ENCODE peak calls at places on chromosomes 6 and 20, in six cellular contexts. One of them, this sample, is unnamed.

GRCh38 chr6:13526718-13527668 is 39.6 kb upstream of the GFOD1 start:
- DNase-seq in K562: no peak
- DNase-seq in GM12878: peak
- DNase-seq in HCT116: no peak
- DNase-seq in SK-N-SH: peak
- DNase-seq in HepG2: no peak
- DNase-seq in this sample: no peak

GRCh38 chr6:13486679-13487121 is 700 bp downstream of the GFOD1 start:
- DNase-seq in K562: peak
- DNase-seq in GM12878: no peak
- DNase-seq in HCT116: no peak
- DNase-seq in SK-N-SH: peak
- DNase-seq in HepG2: peak
- DNase-seq in this sample: peak

GRCh38 chr20:23235173-23236027 is 115.2 kb upstream of the NXT1 start:
- DNase-seq in K562: peak
- DNase-seq in GM12878: no peak
- DNase-seq in HCT116: peak
- DNase-seq in SK-N-SH: peak
- DNase-seq in HepG2: peak
- DNase-seq in this sample: peak

GRCh38 chr6:159097256-159097655 is 52.5 kb upstream of the TAGAP start:
- DNase-seq in K562: no peak
- DNase-seq in GM12878: no peak
- DNase-seq in HCT116: no peak
- DNase-seq in SK-N-SH: no peak
- DNase-seq in HepG2: no peak
- DNase-seq in this sample: no peak

GRCh38 chr20:22941550-22941949 is 93.6 kb upstream of the SSTR4 start:
- DNase-seq in K562: no peak
- DNase-seq in GM12878: no peak
- DNase-seq in HCT116: no peak
- DNase-seq in SK-N-SH: no peak
- DNase-seq in HepG2: no peak
- DNase-seq in this sample: no peak

GRCh38 chr6:9690388-9690787 is 724.5 kb downstream of the TFAP2A start:
- DNase-seq in K562: no peak
- DNase-seq in GM12878: no peak
- DNase-seq in HCT116: no peak
- DNase-seq in SK-N-SH: no peak
- DNase-seq in HepG2: no peak
- DNase-seq in this sample: no peak

GRCh38 chr20:36950432-36951197 is 893 bp downstream of the SAMHD1 start:
- DNase-seq in K562: peak
- DNase-seq in GM12878: no peak
- DNase-seq in HCT116: no peak
- DNase-seq in SK-N-SH: no peak
- DNase-seq in HepG2: no peak
- DNase-seq in this sample: peak

GRCh38 chr6:127102299-127102698 is 16.2 kb upstream of the RSPO3 start:
- DNase-seq in K562: no peak
- DNase-seq in GM12878: no peak
- DNase-seq in HCT116: no peak
- DNase-seq in SK-N-SH: no peak
- DNase-seq in HepG2: no peak
- DNase-seq in this sample: no peak

GRCh38 chr20:40942015-40942414 is 86.6 kb upstream of the TOP1 start:
- DNase-seq in K562: no peak
- DNase-seq in GM12878: no peak
- DNase-seq in HCT116: no peak
- DNase-seq in SK-N-SH: no peak
- DNase-seq in HepG2: no peak
- DNase-seq in this sample: no peak

GRCh38 chr20:44716309-44717106 is 1.3 kb downstream of the CCN5 start:
- DNase-seq in K562: no peak
- DNase-seq in GM12878: no peak
- DNase-seq in HCT116: no peak
- DNase-seq in SK-N-SH: no peak
- DNase-seq in HepG2: no peak
- DNase-seq in this sample: peak

GRCh38 chr6:109055771-109056235 is 38.8 kb downstream of the SESN1 start:
- DNase-seq in K562: no peak
- DNase-seq in GM12878: no peak
- DNase-seq in HCT116: no peak
- DNase-seq in SK-N-SH: no peak
- DNase-seq in HepG2: no peak
- DNase-seq in this sample: no peak

GRCh38 chr6:68880050-68880449 is 245.0 kb downstream of the ADGRB3 start:
- DNase-seq in K562: no peak
- DNase-seq in GM12878: no peak
- DNase-seq in HCT116: no peak
- DNase-seq in SK-N-SH: peak
- DNase-seq in HepG2: no peak
- DNase-seq in this sample: no peak

GRCh38 chr6:149974825-149975224 is 11.1 kb downstream of the ULBP1 start:
- DNase-seq in K562: peak
- DNase-seq in GM12878: no peak
- DNase-seq in HCT116: no peak
- DNase-seq in SK-N-SH: no peak
- DNase-seq in HepG2: no peak
- DNase-seq in this sample: no peak

GRCh38 chr6:163352011-163352685 is 62.4 kb upstream of the QKI start:
- DNase-seq in K562: no peak
- DNase-seq in GM12878: no peak
- DNase-seq in HCT116: no peak
- DNase-seq in SK-N-SH: no peak
- DNase-seq in HepG2: no peak
- DNase-seq in this sample: no peak

DNA sequence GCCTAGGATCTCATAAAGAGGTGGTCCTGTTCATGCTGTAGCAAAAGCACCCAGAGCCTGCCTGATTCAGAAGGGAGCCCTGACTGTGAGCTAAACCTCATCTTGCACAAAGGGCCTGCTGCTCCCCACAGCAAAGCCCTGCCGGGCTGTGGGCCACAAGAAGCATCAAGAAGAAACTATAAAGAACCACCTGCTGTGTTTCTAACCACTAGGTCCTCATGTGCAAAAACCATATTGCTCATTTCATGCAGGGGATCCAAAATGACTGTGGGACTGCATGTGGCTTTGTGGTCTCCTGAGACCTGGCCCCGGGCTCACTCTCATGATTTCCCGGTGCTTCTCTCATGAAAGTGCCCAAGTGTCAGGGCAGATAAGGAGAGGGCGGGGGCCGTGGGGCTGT is 85.8 kb downstream of the GPR6 start:
- DNase-seq in K562: no peak
- DNase-seq in GM12878: no peak
- DNase-seq in HCT116: no peak
- DNase-seq in SK-N-SH: no peak
- DNase-seq in HepG2: no peak
- DNase-seq in this sample: no peak
- TF ChIP-seq JUND in K562: no peak
- TF ChIP-seq JUND in GM12878: no peak
- TF ChIP-seq JUND in HCT116: no peak
- TF ChIP-seq JUND in SK-N-SH: no peak
- TF ChIP-seq JUND in HepG2: no peak
- TF ChIP-seq JUND in this sample: no peak

GRCh38 chr6:145352382-145353080 is 382.8 kb downstream of the EPM2A start:
- DNase-seq in K562: no peak
- DNase-seq in GM12878: no peak
- DNase-seq in HCT116: no peak
- DNase-seq in SK-N-SH: no peak
- DNase-seq in HepG2: no peak
- DNase-seq in this sample: no peak
- TF ChIP-seq JUND in K562: no peak
- TF ChIP-seq JUND in GM12878: no peak
- TF ChIP-seq JUND in HCT116: no peak
- TF ChIP-seq JUND in SK-N-SH: no peak
- TF ChIP-seq JUND in HepG2: no peak
- TF ChIP-seq JUND in this sample: no peak

GRCh38 chr6:145685932-145686331 is 49.4 kb downstream of the EPM2A start:
- DNase-seq in K562: no peak
- DNase-seq in GM12878: no peak
- DNase-seq in HCT116: no peak
- DNase-seq in SK-N-SH: no peak
- DNase-seq in HepG2: no peak
- DNase-seq in this sample: no peak

GRCh38 chr6:145694083-145694737 is 41.1 kb downstream of the EPM2A start:
- DNase-seq in K562: no peak
- DNase-seq in GM12878: no peak
- DNase-seq in HCT116: no peak
- DNase-seq in SK-N-SH: no peak
- DNase-seq in HepG2: no peak
- DNase-seq in this sample: no peak

GRCh38 chr6:145689529-145689928 is 45.8 kb downstream of the EPM2A start:
- DNase-seq in K562: no peak
- DNase-seq in GM12878: no peak
- DNase-seq in HCT116: no peak
- DNase-seq in SK-N-SH: no peak
- DNase-seq in HepG2: no peak
- DNase-seq in this sample: no peak

GRCh38 chr6:145690969-145691368 is 44.4 kb downstream of the EPM2A start:
- DNase-seq in K562: no peak
- DNase-seq in GM12878: no peak
- DNase-seq in HCT116: no peak
- DNase-seq in SK-N-SH: no peak
- DNase-seq in HepG2: no peak
- DNase-seq in this sample: no peak

DNA sequence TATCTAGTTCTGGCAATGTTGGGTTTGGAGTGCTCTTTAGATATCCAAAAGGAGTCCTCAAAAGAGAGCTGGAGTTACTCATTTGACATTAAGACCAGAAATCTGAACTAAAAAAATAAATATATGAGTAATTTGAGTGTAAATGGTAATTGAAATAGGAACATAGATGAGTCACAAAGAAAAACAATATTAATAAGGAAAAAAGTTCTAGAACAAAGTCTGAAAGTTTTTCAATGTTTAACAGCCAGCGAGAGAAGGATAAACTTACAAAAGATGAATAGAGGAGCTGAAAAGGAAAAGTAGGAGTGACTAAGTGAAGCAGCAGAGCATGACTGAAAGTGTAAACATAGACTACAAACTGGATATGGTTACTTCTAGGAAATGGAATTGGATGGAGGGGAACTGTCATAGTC is 46.8 kb downstream of the EPM2A start:
- DNase-seq in K562: no peak
- DNase-seq in GM12878: no peak
- DNase-seq in HCT116: no peak
- DNase-seq in SK-N-SH: no peak
- DNase-seq in HepG2: no peak
- DNase-seq in this sample: no peak
- TF ChIP-seq JUND in K562: no peak
- TF ChIP-seq JUND in GM12878: no peak
- TF ChIP-seq JUND in HCT116: no peak
- TF ChIP-seq JUND in SK-N-SH: no peak
- TF ChIP-seq JUND in HepG2: no peak
- TF ChIP-seq JUND in this sample: no peak

GRCh38 chr6:6680524-6680923 is 92.0 kb downstream of the LY86 start:
- DNase-seq in K562: no peak
- DNase-seq in GM12878: no peak
- DNase-seq in HCT116: no peak
- DNase-seq in SK-N-SH: no peak
- DNase-seq in HepG2: no peak
- DNase-seq in this sample: no peak

GRCh38 chr6:6684365-6684833 is 95.9 kb downstream of the LY86 start:
- DNase-seq in K562: peak
- DNase-seq in GM12878: peak
- DNase-seq in HCT116: no peak
- DNase-seq in SK-N-SH: no peak
- DNase-seq in HepG2: no peak
- DNase-seq in this sample: no peak

GRCh38 chr6:6681443-6681842 is 92.9 kb downstream of the LY86 start:
- DNase-seq in K562: no peak
- DNase-seq in GM12878: no peak
- DNase-seq in HCT116: no peak
- DNase-seq in SK-N-SH: no peak
- DNase-seq in HepG2: no peak
- DNase-seq in this sample: no peak

GRCh38 chr6:6683964-6684363 is 95.4 kb downstream of the LY86 start:
- DNase-seq in K562: no peak
- DNase-seq in GM12878: no peak
- DNase-seq in HCT116: no peak
- DNase-seq in SK-N-SH: no peak
- DNase-seq in HepG2: peak
- DNase-seq in this sample: no peak

GRCh38 chr6:6682225-6682624 is 93.7 kb downstream of the LY86 start:
- DNase-seq in K562: no peak
- DNase-seq in GM12878: no peak
- DNase-seq in HCT116: no peak
- DNase-seq in SK-N-SH: no peak
- DNase-seq in HepG2: no peak
- DNase-seq in this sample: no peak
- TF ChIP-seq JUND in K562: no peak
- TF ChIP-seq JUND in GM12878: no peak
- TF ChIP-seq JUND in HCT116: no peak
- TF ChIP-seq JUND in SK-N-SH: no peak
- TF ChIP-seq JUND in HepG2: no peak
- TF ChIP-seq JUND in this sample: no peak

DNA sequence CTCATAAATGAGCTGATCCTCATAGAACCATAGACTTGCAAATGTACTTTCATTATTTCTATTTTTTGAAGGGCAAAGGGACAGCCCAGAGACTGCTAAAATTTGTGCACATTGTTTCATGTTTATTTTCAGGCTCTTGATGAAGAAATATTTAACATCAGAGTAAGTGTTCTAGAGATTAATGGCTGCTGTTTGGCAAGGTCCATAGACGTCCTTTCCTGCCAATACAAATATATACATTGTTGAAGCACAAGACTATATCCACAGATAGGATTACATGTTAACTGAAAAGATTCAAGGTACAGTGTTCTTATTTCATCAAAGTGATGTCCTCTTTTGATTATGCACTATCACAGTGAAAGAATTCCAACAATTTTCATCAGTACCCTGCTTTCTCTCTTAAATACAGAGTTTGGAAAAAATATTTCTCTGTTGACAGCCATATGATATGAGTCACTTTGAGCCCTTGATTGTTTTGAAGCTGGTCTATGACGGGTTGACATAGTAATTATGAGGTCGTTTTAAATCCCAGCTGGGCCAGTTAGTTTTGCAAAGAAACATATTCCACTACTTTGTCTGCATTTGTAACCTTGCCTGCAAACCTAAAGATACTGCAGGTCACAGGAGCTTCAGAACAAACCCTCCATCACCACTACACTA is 95.7 kb downstream of the FILIP1 start:
- DNase-seq in K562: no peak
- DNase-seq in GM12878: no peak
- DNase-seq in HCT116: no peak
- DNase-seq in SK-N-SH: no peak
- DNase-seq in HepG2: peak
- DNase-seq in this sample: peak
- TF ChIP-seq JUND in K562: no peak
- TF ChIP-seq JUND in GM12878: no peak
- TF ChIP-seq JUND in HCT116: no peak
- TF ChIP-seq JUND in SK-N-SH: peak
- TF ChIP-seq JUND in HepG2: no peak
- TF ChIP-seq JUND in this sample: no peak

DNA sequence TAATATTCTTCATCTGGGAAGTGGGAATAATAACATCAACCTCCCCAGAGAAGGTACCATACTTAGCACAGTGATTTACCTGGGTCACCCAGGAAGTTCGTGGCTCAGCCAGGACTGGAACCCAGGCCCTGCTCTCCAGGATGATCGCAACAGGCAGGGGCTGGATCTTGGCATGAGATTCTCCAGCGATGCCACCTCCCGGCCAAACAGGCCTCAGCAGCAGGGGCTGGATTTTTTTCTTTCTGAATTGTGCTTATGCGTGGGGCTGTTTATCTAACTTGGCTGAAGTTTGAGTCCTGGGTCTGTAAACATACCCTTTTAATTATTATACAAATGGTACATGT is 129.5 kb upstream of the PTPN1 start:
- DNase-seq in K562: no peak
- DNase-seq in GM12878: no peak
- DNase-seq in HCT116: no peak
- DNase-seq in SK-N-SH: peak
- DNase-seq in HepG2: peak
- DNase-seq in this sample: peak
- TF ChIP-seq JUND in K562: no peak
- TF ChIP-seq JUND in GM12878: no peak
- TF ChIP-seq JUND in HCT116: no peak
- TF ChIP-seq JUND in SK-N-SH: no peak
- TF ChIP-seq JUND in HepG2: no peak
- TF ChIP-seq JUND in this sample: no peak